ENCODE peak calls at places on chromosomes 12 and 14, in eight cellular contexts. X, D, E, L, Y, I, B and R are unnamed samples.

GRCh38 chr12:57214398-57214781 is 2.2 kb upstream of the NXPH4 start:
- DNase-seq in X (no peak), D (no peak), E (peak), L (peak), Y (peak), I (peak), B (peak), R (no peak)

GRCh38 chr12:19922687-19923086 is 445.6 kb upstream of the PDE3A start:
- DNase-seq in X (no peak), D (no peak), E (no peak), L (no peak), Y (no peak), I (no peak), B (no peak), R (no peak)

GRCh38 chr14:80585506-80585835 is 356.1 kb downstream of the CEP128 start:
- DNase-seq in X (no peak), D (no peak), E (no peak), L (no peak), Y (no peak), I (no peak), B (no peak), R (no peak)

GRCh38 chr14:46661728-46662127 is 10.1 kb upstream of the RPL10L start:
- DNase-seq in X (no peak), D (no peak), E (no peak), L (no peak), Y (no peak), I (no peak), B (no peak), R (no peak)

GRCh38 chr14:22432348-22432976 is 156.6 kb downstream of the DAD1 start:
- DNase-seq in X (peak), D (peak), E (peak), L (no peak), Y (no peak), I (no peak), B (no peak), R (no peak)

GRCh38 chr14:93940437-93940836 is 13.3 kb downstream of the FAM181A start:
- DNase-seq in X (no peak), D (no peak), E (no peak), L (no peak), Y (no peak), I (no peak), B (no peak), R (no peak)

GRCh38 chr12:56020437-56021189 is at the start of gene IKZF4:
- DNase-seq in X (peak), D (no peak), E (no peak), L (no peak), Y (no peak), I (no peak), B (peak), R (no peak)

GRCh38 chr12:110656071-110656655 is 32.8 kb downstream of the HVCN1 start:
- DNase-seq in X (no peak), D (no peak), E (no peak), L (no peak), Y (no peak), I (no peak), B (no peak), R (no peak)

GRCh38 chr14:105117257-105117646 is 51.3 kb downstream of the JAG2 start:
- DNase-seq in X (no peak), D (no peak), E (no peak), L (no peak), Y (no peak), I (no peak), B (no peak), R (no peak)

GRCh38 chr14:102764220-102764671 is 13.0 kb upstream of the TRAF3 start:
- DNase-seq in X (no peak), D (no peak), E (no peak), L (no peak), Y (no peak), I (no peak), B (no peak), R (no peak)

GRCh38 chr12:57340104-57340503 is 89.1 kb upstream of the STAC3 start:
- DNase-seq in X (peak), D (no peak), E (peak), L (no peak), Y (no peak), I (no peak), B (peak), R (no peak)

GRCh38 chr12:6750506-6750905 is 2.4 kb downstream of the MLF2 start:
- DNase-seq in X (no peak), D (no peak), E (no peak), L (no peak), Y (no peak), I (no peak), B (no peak), R (no peak)

GRCh38 chr12:27048822-27049752 is 26.7 kb downstream of the MED21 start:
- DNase-seq in X (no peak), D (no peak), E (peak), L (no peak), Y (no peak), I (no peak), B (no peak), R (no peak)

GRCh38 chr14:68468437-68469207 is 324.2 kb downstream of the ZFP36L1 start:
- DNase-seq in X (no peak), D (peak), E (peak), L (no peak), Y (no peak), I (no peak), B (no peak), R (no peak)

GRCh38 chr14:39173198-39173597 is 1.9 kb upstream of the PNN start:
- DNase-seq in X (no peak), D (no peak), E (no peak), L (no peak), Y (no peak), I (no peak), B (no peak), R (no peak)

GRCh38 chr12:46886541-46887041 is 60.8 kb upstream of the SLC38A4 start:
- DNase-seq in X (no peak), D (peak), E (peak), L (no peak), Y (no peak), I (no peak), B (no peak), R (no peak)

GRCh38 chr14:50562841-50563240 is 2.9 kb downstream of the ATL1 start:
- DNase-seq in X (no peak), D (no peak), E (no peak), L (no peak), Y (no peak), I (no peak), B (no peak), R (no peak)

GRCh38 chr14:84228702-84229101 is 1301.2 kb upstream of the FLRT2 start:
- DNase-seq in X (no peak), D (no peak), E (no peak), L (no peak), Y (no peak), I (no peak), B (no peak), R (no peak)

GRCh38 chr12:124452576-124453391 is 114.6 kb downstream of the NCOR2 start:
- DNase-seq in X (no peak), D (no peak), E (no peak), L (no peak), Y (no peak), I (no peak), B (peak), R (no peak)

GRCh38 chr12:23463172-23463571 is 486.3 kb downstream of the SOX5 start:
- DNase-seq in X (no peak), D (no peak), E (no peak), L (no peak), Y (no peak), I (no peak), B (no peak), R (no peak)

GRCh38 chr14:20623798-20624197 is 17.7 kb downstream of the OR6S1 start:
- DNase-seq in X (no peak), D (no peak), E (no peak), L (no peak), Y (no peak), I (no peak), B (no peak), R (no peak)

GRCh38 chr12:99111600-99111999 is 466.5 kb downstream of the APAF1 start:
- DNase-seq in X (no peak), D (no peak), E (no peak), L (peak), Y (peak), I (no peak), B (no peak), R (peak)

GRCh38 chr12:99427104-99427503 is 220.4 kb upstream of the GARIN6 start:
- DNase-seq in X (no peak), D (peak), E (no peak), L (no peak), Y (no peak), I (no peak), B (no peak), R (no peak)

GRCh38 chr12:43858991-43859390 is 23.1 kb downstream of the TMEM117 start:
- DNase-seq in X (no peak), D (no peak), E (no peak), L (no peak), Y (no peak), I (no peak), B (no peak), R (no peak)

GRCh38 chr14:90193925-90194324 is 62.4 kb upstream of the PSMC1 start:
- DNase-seq in X (no peak), D (no peak), E (no peak), L (no peak), Y (no peak), I (no peak), B (no peak), R (no peak)

GRCh38 chr14:45526715-45527549 is 273.9 kb upstream of the MIS18BP1 start:
- DNase-seq in X (no peak), D (peak), E (peak), L (peak), Y (peak), I (no peak), B (no peak), R (peak)

GRCh38 chr12:49825360-49825970 is 2.7 kb downstream of the NCKAP5L start:
- DNase-seq in X (peak), D (no peak), E (peak), L (no peak), Y (no peak), I (no peak), B (peak), R (no peak)

GRCh38 chr14:24892730-24893059 is 157.3 kb downstream of the STXBP6 start:
- DNase-seq in X (no peak), D (no peak), E (no peak), L (no peak), Y (no peak), I (no peak), B (no peak), R (no peak)

GRCh38 chr12:12221560-12221959 is 45.3 kb downstream of the LRP6 start:
- DNase-seq in X (no peak), D (peak), E (no peak), L (no peak), Y (no peak), I (no peak), B (no peak), R (no peak)